ENCODE peak calls at places on chromosomes 16 and 17, in nine cellular contexts. V is NCI-H1930; O is NCI-H524; I is brain pericyte; N is posterior cingulate gyrus; Y is MCF 10A; F is GM04504; H is EL; P is effector memory CD4-positive, alpha-beta T cell. D is an unnamed sample.

GRCh38 chr16:3650631-3651265 is 3.7 kb upstream of the DNASE1 start:
- DNase-seq in N (no peak), V (no peak), O (no peak), Y (no peak), P (no peak), I (no peak), F (no peak), H (no peak), D (no peak)

GRCh38 chr17:1462164-1463112 is 6.4 kb upstream of the CRK start:
- DNase-seq in V (no peak), O (peak), N (no peak), H (no peak), I (no peak), Y (no peak), P (no peak), F (no peak), D (no peak)

GRCh38 chr17:57021226-57021940 is 43.5 kb downstream of the SCPEP1 start:
- DNase-seq in V (no peak), P (no peak), Y (peak), H (no peak), N (no peak), F (no peak), I (no peak), O (no peak), D (no peak)

GRCh38 chr16:53220585-53220984 is 165.8 kb downstream of the CHD9 start:
- DNase-seq in N (no peak), H (peak), I (no peak), Y (no peak), F (peak), P (no peak), O (peak), V (no peak), D (no peak)

GRCh38 chr17:76048025-76048605 is 21.0 kb upstream of the EVPL start:
- DNase-seq in O (no peak), I (no peak), P (no peak), V (no peak), N (no peak), F (no peak), Y (no peak), H (no peak), D (no peak)

GRCh38 chr17:80364091-80364691 is 50.8 kb upstream of the ENDOV start:
- DNase-seq in Y (peak), N (no peak), F (no peak), O (peak), I (no peak), P (no peak), H (no peak), V (no peak), D (no peak)

GRCh38 chr17:59807892-59808509 is 84.7 kb downstream of the TUBD1 start:
- DNase-seq in N (no peak), V (no peak), H (no peak), P (no peak), F (no peak), I (no peak), Y (no peak), O (no peak), D (no peak)

GRCh38 chr17:44915321-44915726 is at the start of gene GFAP:
- DNase-seq in I (no peak), Y (no peak), N (no peak), F (no peak), H (no peak), O (no peak), V (no peak), P (no peak), D (no peak)

GRCh38 chr16:3046506-3047386 is at the start of gene MMP25:
- DNase-seq in I (no peak), P (no peak), F (no peak), O (no peak), V (no peak), Y (no peak), N (no peak), H (no peak), D (no peak)

GRCh38 chr17:29045734-29046133 is 2.8 kb downstream of the PIPOX start:
- DNase-seq in I (no peak), P (no peak), F (no peak), Y (no peak), O (no peak), V (no peak), N (no peak), H (no peak), D (no peak)

GRCh38 chr17:29526322-29526721 is 40.5 kb downstream of the ABHD15 start:
- DNase-seq in Y (no peak), O (no peak), V (no peak), I (no peak), N (no peak), F (no peak), P (no peak), H (no peak), D (no peak)

GRCh38 chr17:76886395-76886794 is 18.2 kb downstream of the MGAT5B start:
- DNase-seq in F (no peak), I (no peak), H (no peak), P (no peak), N (no peak), O (no peak), Y (no peak), V (no peak), D (no peak)

GRCh38 chr17:48016112-48016511 is 21.5 kb downstream of the COPZ2 start:
- DNase-seq in V (no peak), Y (no peak), O (peak), I (no peak), F (no peak), N (no peak), H (no peak), P (no peak), D (no peak)

GRCh38 chr17:78674156-78674555 is 97.0 kb upstream of the DNAH17 start:
- DNase-seq in F (no peak), Y (no peak), N (no peak), O (peak), P (no peak), I (no peak), H (no peak), V (no peak), D (no peak)

GRCh38 chr17:4898927-4899326 is 409 bp upstream of the C17orf107 start:
- DNase-seq in V (no peak), H (no peak), O (no peak), Y (no peak), I (no peak), P (no peak), N (no peak), F (no peak), D (no peak)

GRCh38 chr17:32283745-32284207 is 18.1 kb downstream of the RHBDL3 start:
- DNase-seq in P (no peak), O (no peak), H (peak), I (no peak), Y (no peak), F (no peak), N (no peak), V (no peak), D (no peak)

GRCh38 chr16:80619824-80620223 is 79.0 kb downstream of the DYNLRB2 start:
- DNase-seq in I (no peak), F (no peak), O (no peak), V (no peak), H (peak), N (no peak), P (no peak), Y (no peak), D (no peak)

GRCh38 chr16:28932339-28933141 is 769 bp downstream of the CD19 start:
- DNase-seq in N (no peak), F (no peak), I (no peak), V (no peak), Y (no peak), H (no peak), P (no peak), O (peak), D (no peak)

GRCh38 chr17:29653995-29654714 is 31.4 kb upstream of the CORO6 start:
- DNase-seq in I (no peak), N (no peak), Y (no peak), H (no peak), F (no peak), P (no peak), V (no peak), O (peak), D (no peak)

GRCh38 chr16:25575363-25575762 is 116.4 kb upstream of the HS3ST4 start:
- DNase-seq in I (no peak), N (no peak), P (no peak), F (no peak), V (no peak), O (no peak), Y (no peak), H (no peak), D (no peak)

GRCh38 chr17:14205992-14206461 is 30.6 kb downstream of the CDRT15 start:
- DNase-seq in F (no peak), Y (peak), H (no peak), N (peak), V (no peak), O (no peak), P (peak), I (no peak), D (peak)

GRCh38 chr17:35931794-35932419 is 1.3 kb upstream of the RDM1 start:
- DNase-seq in H (peak), F (no peak), P (no peak), V (no peak), O (no peak), I (no peak), N (no peak), Y (peak), D (no peak)

GRCh38 chr17:10649031-10649430 is 8.1 kb downstream of the MYH3 start:
- DNase-seq in P (no peak), V (no peak), I (no peak), O (no peak), N (no peak), F (no peak), H (peak), Y (no peak), D (no peak)

GRCh38 chr16:3145660-3146059 is 10.8 kb downstream of the ZNF213 start:
- DNase-seq in V (no peak), H (no peak), Y (no peak), P (no peak), F (no peak), N (no peak), I (no peak), O (no peak), D (no peak)

GRCh38 chr17:62626719-62627218 is 701 bp upstream of the MRC2 start:
- DNase-seq in H (peak), V (no peak), P (no peak), N (no peak), O (no peak), I (no peak), Y (peak), F (peak), D (no peak)

GRCh38 chr17:61551255-61551742 is 39.7 kb downstream of the NACA2 start:
- DNase-seq in Y (peak), P (no peak), V (no peak), I (no peak), O (peak), H (peak), F (peak), N (no peak), D (no peak)

GRCh38 chr16:69095179-69095578 is 10.3 kb upstream of the HAS3 start:
- DNase-seq in I (no peak), N (no peak), Y (no peak), V (no peak), O (no peak), H (no peak), F (no peak), P (no peak), D (no peak)

GRCh38 chr17:38871247-38871991 is 1.6 kb downstream of the LASP1 start:
- DNase-seq in H (peak), O (no peak), N (no peak), F (no peak), P (peak), V (no peak), Y (peak), I (no peak), D (peak)

GRCh38 chr17:80919331-80920284 is 72.0 kb upstream of the CHMP6 start:
- DNase-seq in N (no peak), O (no peak), Y (no peak), P (no peak), I (no peak), H (no peak), V (no peak), F (no peak), D (no peak)

GRCh38 chr16:89155851-89156739 is 15.5 kb upstream of the CDH15 start:
- DNase-seq in Y (no peak), F (peak), H (no peak), O (peak), V (no peak), I (no peak), P (no peak), N (no peak), D (no peak)

GRCh38 chr17:19724501-19725420 is 8.4 kb upstream of the SLC47A2 start:
- DNase-seq in V (no peak), N (no peak), F (no peak), P (no peak), H (peak), Y (peak), I (no peak), O (no peak), D (peak)

GRCh38 chr16:48628359-48628985 is 18.5 kb upstream of the N4BP1 start:
- DNase-seq in H (no peak), N (no peak), P (no peak), O (no peak), Y (no peak), F (no peak), V (no peak), I (no peak), D (no peak)

GRCh38 chr16:1169285-1170075 is 16.6 kb downstream of the CACNA1H start:
- DNase-seq in N (no peak), F (no peak), Y (no peak), P (no peak), H (no peak), O (no peak), V (no peak), I (no peak), D (no peak)

GRCh38 chr16:648786-649589 is at the start of gene WDR90:
- DNase-seq in F (peak), P (peak), V (peak), Y (peak), N (peak), H (peak), I (peak), O (peak), D (peak)

D was measured in activated T-helper 1 cell treated with Interleukin-2 at 50 U/mL for 16 hours.